ENCODE peak calls at places on chromosomes 7 and 10, in ten cellular contexts. M is GM20000; F is activated CD4-positive, alpha-beta T cell treated with anti-CD3 and anti-CD28 coated beads, Interleukin-2, amount 50 U/mL, for 1 hour; U is stimulated activated CD4-positive, alpha-beta T cell treated with anti-CD3 and anti-CD28 coated beads, Interleukin-15, amount 100 ng/mL, for 24 hours; O is CD4-positive, alpha-beta T cell; C is nucleus accumbens; H is NCI-H1092; V is HT-29; E is adrenal gland; Z is neural crest cell. K is an unnamed sample.

GRCh38 chr7:2260820-2261219 is 18.8 kb downstream of the NUDT1 start:
- DNase-seq in F (no peak), H (peak), C (no peak), V (peak), O (no peak), U (no peak), M (no peak), Z (no peak), E (no peak), K (no peak)

GRCh38 chr7:44884553-44885393 is 557 bp downstream of the PURB start:
- DNase-seq in C (no peak), M (peak), U (peak), F (peak), O (peak), V (peak), E (peak), H (peak), Z (peak), K (no peak)

GRCh38 chr10:14481752-14482151 is 151.0 kb upstream of the FRMD4A start:
- DNase-seq in O (no peak), V (no peak), U (no peak), F (no peak), H (no peak), M (no peak), Z (no peak), C (peak), E (no peak), K (peak)

GRCh38 chr10:69337312-69338132 is 59.2 kb downstream of the HK1 start:
- DNase-seq in V (no peak), C (no peak), Z (no peak), E (peak), U (no peak), F (no peak), M (no peak), H (no peak), O (no peak), K (no peak)

GRCh38 chr7:11625669-11626068 is 206.3 kb downstream of the THSD7A start:
- DNase-seq in F (no peak), C (no peak), M (no peak), U (no peak), V (no peak), O (no peak), Z (no peak), E (peak), H (no peak), K (no peak)

GRCh38 chr7:45082031-45082830 is 6.5 kb downstream of the NACAD start:
- DNase-seq in F (no peak), V (no peak), U (no peak), H (no peak), O (no peak), Z (no peak), E (peak), M (no peak), C (peak), K (peak)

GRCh38 chr10:90192825-90193224 is 491.4 kb downstream of the KIF20B start:
- DNase-seq in F (no peak), U (no peak), E (no peak), H (no peak), O (no peak), Z (no peak), M (no peak), V (no peak), C (no peak), K (no peak)

GRCh38 chr10:44070282-44070681 is 314.6 kb downstream of the CXCL12 start:
- DNase-seq in H (no peak), E (no peak), F (no peak), C (no peak), Z (no peak), V (no peak), U (no peak), M (no peak), O (no peak), K (peak)

GRCh38 chr7:26995664-26996063 is 100.1 kb downstream of the HOXA1 start:
- DNase-seq in O (no peak), F (no peak), M (no peak), E (no peak), H (no peak), Z (no peak), V (no peak), C (no peak), U (no peak), K (no peak)

GRCh38 chr10:27981744-27982143 is 17.1 kb downstream of the ODAD2 start:
- DNase-seq in H (no peak), E (no peak), V (no peak), O (no peak), Z (no peak), U (no peak), F (no peak), M (no peak), C (no peak), K (no peak)

GRCh38 chr10:94264085-94264484 is 98.7 kb downstream of the NOC3L start:
- DNase-seq in Z (no peak), H (no peak), U (no peak), V (no peak), O (no peak), C (no peak), F (no peak), M (no peak), E (no peak), K (no peak)

K was measured in C1 segment of cervical spinal cord.